ENCODE peak calls at places on chromosomes 12 and 14, in four cellular contexts. Q is D721Med, B is A549, I is transverse colon. C is an unnamed sample.

GRCh38 chr14:95047754-95048153 is 109.6 kb downstream of the DICER1 start:
- DNase-seq in I (no peak), Q (no peak), B (no peak), C (no peak)

GRCh38 chr12:132848521-132848920 is 19.9 kb upstream of the GOLGA3 start:
- DNase-seq in I (no peak), B (no peak), Q (no peak), C (no peak)

GRCh38 chr12:12880537-12880936 is 10.8 kb upstream of the GPRC5A start:
- DNase-seq in B (no peak), I (no peak), Q (no peak), C (no peak)

GRCh38 chr14:52918486-52918885 is 32.4 kb downstream of the FERMT2 start:
- DNase-seq in I (no peak), B (peak), Q (no peak), C (no peak)

GRCh38 chr14:52233693-52234092 is 33.8 kb upstream of the PTGDR start:
- DNase-seq in Q (no peak), I (peak), B (no peak), C (no peak)

GRCh38 chr12:86551146-86551571 is 295.0 kb upstream of the MGAT4C start:
- DNase-seq in I (no peak), B (no peak), Q (no peak), C (no peak)

GRCh38 chr12:32305163-32305562 is 94.2 kb upstream of the FGD4 start:
- DNase-seq in I (no peak), B (peak), Q (no peak), C (no peak)

GRCh38 chr12:124140889-124141550 is 153.9 kb upstream of the RFLNA start:
- DNase-seq in Q (no peak), I (no peak), B (no peak), C (no peak)

GRCh38 chr14:23895480-23895879 is 58.1 kb upstream of the DHRS4 start:
- DNase-seq in I (no peak), Q (no peak), B (no peak), C (no peak)

GRCh38 chr12:123075092-123075491 is 75.8 kb downstream of the PITPNM2 start:
- DNase-seq in I (no peak), B (no peak), Q (no peak), C (no peak)